ENCODE peak calls at places on chromosomes 1 and 21, in nine cellular contexts. V is CD4-positive, CD25-positive, alpha-beta regulatory T cell; B is HS-27A; G is foreskin fibroblast; P is fibroblast of lung; C is stimulated activated naive CD8-positive, alpha-beta T cell treated with anti-CD3 and anti-CD28 coated beads, Interleukin-15, amount 100 ng/mL, for 72 hours; Z is H1; K is activated naive CD4-positive, alpha-beta T cell treated with anti-CD3 and anti-CD28 coated beads, Interleukin-2, amount 10 ng/mL, durations not matched to agents 7 days and 5 days; E is mammary epithelial cell. H is an unnamed sample.

GRCh38 chr1:111489604-111490003 is 13.8 kb downstream of the ADORA3 start:
- DNase-seq in K (no peak), P (no peak), G (no peak), V (no peak), C (no peak), B (no peak), E (no peak), Z (no peak), H (no peak)

GRCh38 chr1:35748326-35748725 is 21.5 kb downstream of the CLSPN start:
- DNase-seq in K (no peak), Z (no peak), E (peak; percentile 57), G (no peak), B (no peak), C (no peak), V (no peak), P (no peak), H (no peak)

GRCh38 chr1:59738152-59738551 is 76.6 kb upstream of the HOOK1 start:
- DNase-seq in K (no peak), C (no peak), Z (no peak), G (peak; percentile 89), B (no peak), P (peak; percentile 95), E (no peak), V (no peak), H (no peak)

GRCh38 chr21:45533731-45534571 is 8.3 kb downstream of the SLC19A1 start:
- DNase-seq in P (no peak), K (peak; percentile 10), C (peak; percentile 8), G (no peak), Z (peak; percentile 40), E (no peak), V (no peak), B (no peak), H (no peak)

GRCh38 chr1:15214507-15214906 is 32.5 kb upstream of the FHAD1 start:
- DNase-seq in B (no peak), E (no peak), G (peak; percentile 74), P (peak; percentile 70), V (no peak), K (no peak), Z (no peak), C (no peak), H (no peak)

GRCh38 chr1:219304227-219305226 is 130.8 kb downstream of the LYPLAL1 start:
- DNase-seq in B (peak; percentile 80), C (no peak), E (peak; percentile 43), Z (no peak), K (no peak), G (peak; percentile 81), V (no peak), P (peak; percentile 44), H (no peak)

GRCh38 chr1:193176113-193176512 is 10.3 kb downstream of the B3GALT2 start:
- DNase-seq in B (no peak), G (no peak), Z (no peak), E (no peak), V (no peak), C (no peak), K (no peak), P (peak; percentile 32), H (no peak)

GRCh38 chr1:226649244-226649643 is 89.8 kb downstream of the ITPKB start:
- DNase-seq in E (no peak), V (no peak), G (no peak), C (no peak), B (no peak), P (no peak), K (no peak), Z (no peak), H (no peak)

GRCh38 chr1:222382171-222382570 is 165.7 kb downstream of the HHIPL2 start:
- DNase-seq in E (no peak), C (no peak), Z (no peak), B (no peak), K (no peak), G (peak; percentile 29), P (no peak), V (no peak), H (no peak)

GRCh38 chr1:184622136-184622823 is 132.4 kb downstream of the EDEM3 start:
- DNase-seq in P (peak; percentile 100), E (peak; percentile 77), K (no peak), Z (no peak), V (no peak), B (no peak), G (peak; percentile 97), C (no peak), H (no peak)

GRCh38 chr1:162189345-162189744 is 119.9 kb downstream of the NOS1AP start:
- DNase-seq in B (no peak), P (no peak), Z (no peak), E (no peak), C (no peak), K (no peak), G (no peak), V (no peak), H (no peak)

GRCh38 chr1:44808938-44809917 is 905 bp downstream of the BTBD19 start:
- DNase-seq in B (no peak), P (peak; percentile 62), V (peak; percentile 82), E (no peak), G (peak; percentile 77), C (peak; percentile 92), K (peak; percentile 94), Z (no peak), H (no peak)

GRCh38 chr1:86788300-86789206 is 84.2 kb downstream of the SH3GLB1 start:
- DNase-seq in C (no peak), E (peak; percentile 86), B (no peak), Z (peak; percentile 36), G (peak; percentile 93), V (no peak), P (peak; percentile 98), K (no peak), H (no peak)

GRCh38 chr1:147292635-147293251 is 50.3 kb downstream of the CHD1L start:
- DNase-seq in K (no peak), B (peak; percentile 56), E (peak; percentile 82), G (peak; percentile 96), P (peak; percentile 93), C (no peak), Z (no peak), V (no peak), H (no peak)

GRCh38 chr1:80509965-80510522 is 1290.7 kb upstream of the ADGRL2 start:
- DNase-seq in E (no peak), V (no peak), K (no peak), P (no peak), B (peak; percentile 81), C (no peak), Z (no peak), G (peak; percentile 45), H (peak; percentile 37)

GRCh38 chr1:22673486-22674409 is 20.7 kb downstream of the C1QB start:
- DNase-seq in Z (peak; percentile 84), P (peak; percentile 70), C (no peak), V (no peak), B (peak; percentile 26), E (peak; percentile 39), G (peak; percentile 87), K (no peak), H (no peak)

GRCh38 chr1:10620776-10621175 is 146.0 kb downstream of the PEX14 start:
- DNase-seq in V (no peak), K (no peak), G (no peak), B (no peak), E (no peak), P (no peak), Z (no peak), C (no peak), H (no peak)

GRCh38 chr1:52238474-52238873 is 96.6 kb downstream of the ZFYVE9 start:
- DNase-seq in B (no peak), V (no peak), Z (no peak), P (peak; percentile 12), C (no peak), K (no peak), E (peak; percentile 80), G (peak; percentile 73), H (no peak)

GRCh38 chr1:24021403-24022266 is 41.5 kb upstream of the SRSF10 start:
- DNase-seq in E (no peak), V (no peak), P (no peak), B (no peak), C (no peak), K (no peak), G (peak; percentile 21), Z (no peak), H (no peak)

GRCh38 chr1:121587777-121588176 is 403.0 kb downstream of the SRGAP2C start:
- DNase-seq in Z (no peak), E (peak; percentile 45), C (no peak), V (no peak), B (no peak), K (no peak), P (no peak), G (no peak), H (no peak)

GRCh38 chr1:186102107-186102506 is 272.9 kb downstream of the TPR start:
- DNase-seq in V (no peak), C (no peak), E (no peak), P (no peak), G (no peak), Z (no peak), B (no peak), K (no peak), H (no peak)

GRCh38 chr1:180282401-180282800 is 52.3 kb downstream of the LHX4 start:
- DNase-seq in E (no peak), C (no peak), G (no peak), Z (no peak), P (no peak), K (no peak), B (no peak), V (no peak), H (no peak)

GRCh38 chr1:85584264-85584781 is 3.8 kb downstream of the CCN1 start:
- DNase-seq in G (peak; percentile 89), P (peak; percentile 93), C (no peak), Z (peak; percentile 42), K (no peak), B (peak; percentile 96), V (no peak), E (peak; percentile 50), H (no peak)

GRCh38 chr1:67880056-67880601 is 46.9 kb upstream of the GNG12 start:
- DNase-seq in E (peak; percentile 49), B (no peak), Z (no peak), P (peak; percentile 83), V (no peak), K (no peak), C (no peak), G (peak; percentile 85), H (no peak)

GRCh38 chr1:157147906-157148717 is 9.9 kb upstream of the ETV3 start:
- DNase-seq in V (no peak), C (no peak), P (no peak), E (no peak), G (no peak), Z (no peak), K (no peak), B (no peak), H (no peak)

GRCh38 chr21:21200939-21201610 is 202.9 kb downstream of the NCAM2 start:
- DNase-seq in G (peak; percentile 28), C (no peak), B (no peak), P (peak; percentile 64), Z (no peak), E (no peak), V (no peak), K (no peak), H (no peak)

GRCh38 chr1:220876511-220877347 is 2.5 kb upstream of the HLX start:
- DNase-seq in V (no peak), G (no peak), E (no peak), C (no peak), K (no peak), Z (peak; percentile 73), B (no peak), P (peak; percentile 29), H (no peak)

GRCh38 chr1:226736001-226736907 is 2.8 kb downstream of the ITPKB start:
- DNase-seq in C (peak; percentile 53), K (peak; percentile 44), P (no peak), G (no peak), V (peak; percentile 30), Z (peak; percentile 69), E (no peak), B (no peak), H (no peak)

GRCh38 chr1:117759535-117759934 is 153.7 kb downstream of the TENT5C start:
- DNase-seq in K (no peak), P (no peak), B (no peak), G (no peak), E (no peak), Z (no peak), C (no peak), V (no peak), H (no peak)

GRCh38 chr1:10431065-10431730 is 965 bp downstream of the CENPS start:
- DNase-seq in P (no peak), B (peak; percentile 9), G (no peak), Z (no peak), K (no peak), V (peak; percentile 11), E (peak; percentile 27), C (no peak), H (no peak)

GRCh38 chr1:152999818-153000217 is 1.7 kb upstream of the SPRR3 start:
- DNase-seq in Z (no peak), E (no peak), G (no peak), C (no peak), K (no peak), V (no peak), P (no peak), B (no peak), H (no peak)